ENCODE peak calls at places on chromosomes 4 and X, in eight cellular contexts. One of them, this sample, is unnamed.
A peak's percentile ranks its signal among the peaks of the same experiment; 100 is the strongest.

GRCh38 chr4:3250956-3251690 is 2.2 kb downstream of the MSANTD1 start:
- DNase-seq in endothelial cell of umbilical vein: no peak
- DNase-seq in SK-N-SH: no peak
- DNase-seq in PC-3: no peak
- DNase-seq in GM12878: no peak
- DNase-seq in thoracic aorta: no peak
- DNase-seq in neural progenitor cell: no peak
- DNase-seq in CD4-positive, CD25-positive, alpha-beta regulatory T cell: no peak
- DNase-seq in this sample: no peak

GRCh38 chr4:108903464-108904221 is 140.8 kb upstream of the ETNPPL start:
- DNase-seq in endothelial cell of umbilical vein: no peak
- DNase-seq in SK-N-SH: no peak
- DNase-seq in PC-3: no peak
- DNase-seq in GM12878: no peak
- DNase-seq in thoracic aorta: no peak
- DNase-seq in neural progenitor cell: no peak
- DNase-seq in CD4-positive, CD25-positive, alpha-beta regulatory T cell: no peak
- DNase-seq in this sample: no peak

GRCh38 chrX:48520455-48520854 is 1.2 kb upstream of the EBP start:
- DNase-seq in endothelial cell of umbilical vein: no peak
- DNase-seq in SK-N-SH: no peak
- DNase-seq in PC-3: no peak
- DNase-seq in GM12878: no peak
- DNase-seq in thoracic aorta: no peak
- DNase-seq in neural progenitor cell: no peak
- DNase-seq in CD4-positive, CD25-positive, alpha-beta regulatory T cell: no peak
- DNase-seq in this sample: no peak

GRCh38 chrX:40433160-40433559 is 147.6 kb upstream of the ATP6AP2 start:
- DNase-seq in endothelial cell of umbilical vein: no peak
- DNase-seq in SK-N-SH: no peak
- DNase-seq in PC-3: no peak
- DNase-seq in GM12878: no peak
- DNase-seq in thoracic aorta: no peak
- DNase-seq in neural progenitor cell: no peak
- DNase-seq in CD4-positive, CD25-positive, alpha-beta regulatory T cell: no peak
- DNase-seq in this sample: no peak

GRCh38 chr4:135385830-135386581 is 1184.4 kb upstream of the PABPC4L start:
- DNase-seq in endothelial cell of umbilical vein: no peak
- DNase-seq in SK-N-SH: no peak
- DNase-seq in PC-3: no peak
- DNase-seq in GM12878: no peak
- DNase-seq in thoracic aorta: no peak
- DNase-seq in neural progenitor cell: peak; percentile 23
- DNase-seq in CD4-positive, CD25-positive, alpha-beta regulatory T cell: no peak
- DNase-seq in this sample: no peak

GRCh38 chr4:156889616-156890594 is 81.7 kb downstream of the PDGFC start:
- DNase-seq in endothelial cell of umbilical vein: no peak
- DNase-seq in SK-N-SH: no peak
- DNase-seq in PC-3: no peak
- DNase-seq in GM12878: no peak
- DNase-seq in thoracic aorta: no peak
- DNase-seq in neural progenitor cell: no peak
- DNase-seq in CD4-positive, CD25-positive, alpha-beta regulatory T cell: no peak
- DNase-seq in this sample: peak; percentile 64

GRCh38 chrX:103503163-103503852 is 16.0 kb downstream of the RAB40A start:
- DNase-seq in endothelial cell of umbilical vein: no peak
- DNase-seq in SK-N-SH: peak; percentile 57
- DNase-seq in PC-3: peak; percentile 54
- DNase-seq in GM12878: no peak
- DNase-seq in thoracic aorta: no peak
- DNase-seq in neural progenitor cell: no peak
- DNase-seq in CD4-positive, CD25-positive, alpha-beta regulatory T cell: no peak
- DNase-seq in this sample: peak; percentile 65

GRCh38 chr4:84870398-84871163 is 95.9 kb downstream of the WDFY3 start:
- DNase-seq in endothelial cell of umbilical vein: peak; percentile 94
- DNase-seq in SK-N-SH: peak; percentile 9
- DNase-seq in PC-3: peak; percentile 49
- DNase-seq in GM12878: no peak
- DNase-seq in thoracic aorta: no peak
- DNase-seq in neural progenitor cell: peak; percentile 13
- DNase-seq in CD4-positive, CD25-positive, alpha-beta regulatory T cell: no peak
- DNase-seq in this sample: peak; percentile 35

GRCh38 chrX:109840585-109840984 is 107.5 kb upstream of the ACSL4 start:
- DNase-seq in endothelial cell of umbilical vein: no peak
- DNase-seq in SK-N-SH: no peak
- DNase-seq in PC-3: peak; percentile 81
- DNase-seq in GM12878: no peak
- DNase-seq in thoracic aorta: peak; percentile 25
- DNase-seq in neural progenitor cell: no peak
- DNase-seq in CD4-positive, CD25-positive, alpha-beta regulatory T cell: no peak
- DNase-seq in this sample: peak; percentile 69

GRCh38 chrX:17859609-17860178 is 1.4 kb downstream of the RAI2 start:
- DNase-seq in endothelial cell of umbilical vein: no peak
- DNase-seq in SK-N-SH: peak; percentile 40
- DNase-seq in PC-3: no peak
- DNase-seq in GM12878: no peak
- DNase-seq in thoracic aorta: no peak
- DNase-seq in neural progenitor cell: peak; percentile 16
- DNase-seq in CD4-positive, CD25-positive, alpha-beta regulatory T cell: no peak
- DNase-seq in this sample: no peak

GRCh38 chr4:142781114-142781513 is 65.0 kb downstream of the INPP4B start:
- DNase-seq in endothelial cell of umbilical vein: no peak
- DNase-seq in SK-N-SH: no peak
- DNase-seq in PC-3: peak; percentile 32
- DNase-seq in GM12878: no peak
- DNase-seq in thoracic aorta: no peak
- DNase-seq in neural progenitor cell: no peak
- DNase-seq in CD4-positive, CD25-positive, alpha-beta regulatory T cell: no peak
- DNase-seq in this sample: no peak

GRCh38 chr4:14110407-14110806 is 482.9 kb upstream of the BOD1L1 start:
- DNase-seq in endothelial cell of umbilical vein: no peak
- DNase-seq in SK-N-SH: no peak
- DNase-seq in PC-3: peak; percentile 57
- DNase-seq in GM12878: no peak
- DNase-seq in thoracic aorta: no peak
- DNase-seq in neural progenitor cell: no peak
- DNase-seq in CD4-positive, CD25-positive, alpha-beta regulatory T cell: no peak
- DNase-seq in this sample: no peak

GRCh38 chrX:115642304-115642703 is 81.3 kb downstream of the PLS3 start:
- DNase-seq in endothelial cell of umbilical vein: no peak
- DNase-seq in SK-N-SH: no peak
- DNase-seq in PC-3: no peak
- DNase-seq in GM12878: no peak
- DNase-seq in thoracic aorta: no peak
- DNase-seq in neural progenitor cell: peak; percentile 5
- DNase-seq in CD4-positive, CD25-positive, alpha-beta regulatory T cell: no peak
- DNase-seq in this sample: no peak

GRCh38 chr4:7652451-7652871 is 217.7 kb upstream of the PSAPL1 start:
- DNase-seq in endothelial cell of umbilical vein: no peak
- DNase-seq in SK-N-SH: no peak
- DNase-seq in PC-3: no peak
- DNase-seq in GM12878: no peak
- DNase-seq in thoracic aorta: no peak
- DNase-seq in neural progenitor cell: no peak
- DNase-seq in CD4-positive, CD25-positive, alpha-beta regulatory T cell: no peak
- DNase-seq in this sample: no peak

GRCh38 chrX:150200820-150201287 is 162.3 kb upstream of the MAMLD1 start:
- DNase-seq in endothelial cell of umbilical vein: peak; percentile 73
- DNase-seq in SK-N-SH: peak; percentile 26
- DNase-seq in PC-3: peak; percentile 98
- DNase-seq in GM12878: peak; percentile 54
- DNase-seq in thoracic aorta: peak; percentile 13
- DNase-seq in neural progenitor cell: no peak
- DNase-seq in CD4-positive, CD25-positive, alpha-beta regulatory T cell: no peak
- DNase-seq in this sample: peak; percentile 85

GRCh38 chrX:1912193-1912592 is 297.3 kb downstream of the ASMT start:
- DNase-seq in endothelial cell of umbilical vein: no peak
- DNase-seq in SK-N-SH: no peak
- DNase-seq in PC-3: no peak
- DNase-seq in GM12878: no peak
- DNase-seq in thoracic aorta: no peak
- DNase-seq in neural progenitor cell: no peak
- DNase-seq in CD4-positive, CD25-positive, alpha-beta regulatory T cell: no peak
- DNase-seq in this sample: no peak

GRCh38 chr4:121977251-121978168 is 25.6 kb upstream of the TRPC3 start:
- DNase-seq in endothelial cell of umbilical vein: no peak
- DNase-seq in SK-N-SH: no peak
- DNase-seq in PC-3: no peak
- DNase-seq in GM12878: peak; percentile 56
- DNase-seq in thoracic aorta: no peak
- DNase-seq in neural progenitor cell: no peak
- DNase-seq in CD4-positive, CD25-positive, alpha-beta regulatory T cell: no peak
- DNase-seq in this sample: no peak

GRCh38 chr4:14532436-14532835 is 469.8 kb upstream of the CPEB2 start:
- DNase-seq in endothelial cell of umbilical vein: no peak
- DNase-seq in SK-N-SH: no peak
- DNase-seq in PC-3: no peak
- DNase-seq in GM12878: no peak
- DNase-seq in thoracic aorta: no peak
- DNase-seq in neural progenitor cell: no peak
- DNase-seq in CD4-positive, CD25-positive, alpha-beta regulatory T cell: no peak
- DNase-seq in this sample: no peak

GRCh38 chr4:85028910-85029309 is 62.4 kb upstream of the WDFY3 start:
- DNase-seq in endothelial cell of umbilical vein: no peak
- DNase-seq in SK-N-SH: no peak
- DNase-seq in PC-3: no peak
- DNase-seq in GM12878: no peak
- DNase-seq in thoracic aorta: no peak
- DNase-seq in neural progenitor cell: no peak
- DNase-seq in CD4-positive, CD25-positive, alpha-beta regulatory T cell: no peak
- DNase-seq in this sample: peak; percentile 84

GRCh38 chrX:152601848-152602616 is 35.7 kb upstream of the GABRQ start:
- DNase-seq in endothelial cell of umbilical vein: no peak
- DNase-seq in SK-N-SH: peak; percentile 6
- DNase-seq in PC-3: peak; percentile 37
- DNase-seq in GM12878: no peak
- DNase-seq in thoracic aorta: no peak
- DNase-seq in neural progenitor cell: peak; percentile 29
- DNase-seq in CD4-positive, CD25-positive, alpha-beta regulatory T cell: no peak
- DNase-seq in this sample: no peak

GRCh38 chr4:24659241-24659961 is 75.0 kb upstream of the DHX15 start:
- DNase-seq in endothelial cell of umbilical vein: no peak
- DNase-seq in SK-N-SH: no peak
- DNase-seq in PC-3: peak; percentile 50
- DNase-seq in GM12878: no peak
- DNase-seq in thoracic aorta: no peak
- DNase-seq in neural progenitor cell: no peak
- DNase-seq in CD4-positive, CD25-positive, alpha-beta regulatory T cell: no peak
- DNase-seq in this sample: peak; percentile 25

GRCh38 chr4:184439386-184439785 is 35.0 kb downstream of the IRF2 start:
- DNase-seq in endothelial cell of umbilical vein: no peak
- DNase-seq in SK-N-SH: no peak
- DNase-seq in PC-3: no peak
- DNase-seq in GM12878: no peak
- DNase-seq in thoracic aorta: no peak
- DNase-seq in neural progenitor cell: no peak
- DNase-seq in CD4-positive, CD25-positive, alpha-beta regulatory T cell: no peak
- DNase-seq in this sample: peak; percentile 81
- H3K4me1 ChIP-seq in endothelial cell of umbilical vein: peaks cover 15% of the 10 kb centered on the region
- H3K4me1 ChIP-seq in SK-N-SH: no peaks in the 10 kb centered on the region
- H3K4me1 ChIP-seq in PC-3: no peaks in the 10 kb centered on the region
- H3K4me1 ChIP-seq in GM12878: peaks cover 4% of the 10 kb centered on the region
- H3K4me1 ChIP-seq in thoracic aorta: peaks cover 53% of the 10 kb centered on the region
- H3K4me1 ChIP-seq in neural progenitor cell: peaks cover 16% of the 10 kb centered on the region
- H3K4me1 ChIP-seq in CD4-positive, CD25-positive, alpha-beta regulatory T cell: peaks cover 18% of the 10 kb centered on the region
- H3K4me1 ChIP-seq in this sample: no peaks in the 10 kb centered on the region

GRCh38 chrX:107752037-107752436 is 23.6 kb downstream of the TSC22D3 start:
- DNase-seq in endothelial cell of umbilical vein: no peak
- DNase-seq in SK-N-SH: no peak
- DNase-seq in PC-3: no peak
- DNase-seq in GM12878: no peak
- DNase-seq in thoracic aorta: no peak
- DNase-seq in neural progenitor cell: no peak
- DNase-seq in CD4-positive, CD25-positive, alpha-beta regulatory T cell: no peak
- DNase-seq in this sample: no peak
- H3K4me1 ChIP-seq in endothelial cell of umbilical vein: no peaks in the 10 kb centered on the region
- H3K4me1 ChIP-seq in SK-N-SH: no peaks in the 10 kb centered on the region
- H3K4me1 ChIP-seq in PC-3: peaks cover 9% of the 10 kb centered on the region
- H3K4me1 ChIP-seq in GM12878: no peaks in the 10 kb centered on the region
- H3K4me1 ChIP-seq in thoracic aorta: peaks cover 10% of the 10 kb centered on the region
- H3K4me1 ChIP-seq in neural progenitor cell: peaks cover 26% of the 10 kb centered on the region
- H3K4me1 ChIP-seq in CD4-positive, CD25-positive, alpha-beta regulatory T cell: no peaks in the 10 kb centered on the region
- H3K4me1 ChIP-seq in this sample: peaks cover 7% of the 10 kb centered on the region

GRCh38 chr4:1187182-1187581 is 14.8 kb upstream of the SPON2 start:
- DNase-seq in endothelial cell of umbilical vein: no peak
- DNase-seq in SK-N-SH: no peak
- DNase-seq in PC-3: no peak
- DNase-seq in GM12878: no peak
- DNase-seq in thoracic aorta: no peak
- DNase-seq in neural progenitor cell: no peak
- DNase-seq in CD4-positive, CD25-positive, alpha-beta regulatory T cell: peak; percentile 29
- DNase-seq in this sample: no peak
- H3K4me1 ChIP-seq in endothelial cell of umbilical vein: peaks cover under 1% of the 10 kb centered on the region
- H3K4me1 ChIP-seq in SK-N-SH: peaks cover 7% of the 10 kb centered on the region
- H3K4me1 ChIP-seq in PC-3: peaks cover 6% of the 10 kb centered on the region
- H3K4me1 ChIP-seq in GM12878: peaks cover 27% of the 10 kb centered on the region
- H3K4me1 ChIP-seq in thoracic aorta: peaks cover 16% of the 10 kb centered on the region
- H3K4me1 ChIP-seq in neural progenitor cell: no peaks in the 10 kb centered on the region
- H3K4me1 ChIP-seq in CD4-positive, CD25-positive, alpha-beta regulatory T cell: peaks cover 15% of the 10 kb centered on the region
- H3K4me1 ChIP-seq in this sample: no peaks in the 10 kb centered on the region

GRCh38 chr4:187172340-187172761 is 448.7 kb upstream of the FAT1 start:
- DNase-seq in endothelial cell of umbilical vein: no peak
- DNase-seq in SK-N-SH: peak; percentile 30
- DNase-seq in PC-3: peak; percentile 71
- DNase-seq in GM12878: no peak
- DNase-seq in thoracic aorta: no peak
- DNase-seq in neural progenitor cell: no peak
- DNase-seq in CD4-positive, CD25-positive, alpha-beta regulatory T cell: no peak
- DNase-seq in this sample: no peak

GRCh38 chr4:187175197-187175596 is 451.5 kb upstream of the FAT1 start:
- DNase-seq in endothelial cell of umbilical vein: no peak
- DNase-seq in SK-N-SH: no peak
- DNase-seq in PC-3: peak; percentile 7
- DNase-seq in GM12878: no peak
- DNase-seq in thoracic aorta: no peak
- DNase-seq in neural progenitor cell: no peak
- DNase-seq in CD4-positive, CD25-positive, alpha-beta regulatory T cell: no peak
- DNase-seq in this sample: no peak

GRCh38 chr4:187171731-187172339 is 448.2 kb upstream of the FAT1 start:
- DNase-seq in endothelial cell of umbilical vein: no peak
- DNase-seq in SK-N-SH: no peak
- DNase-seq in PC-3: no peak
- DNase-seq in GM12878: no peak
- DNase-seq in thoracic aorta: no peak
- DNase-seq in neural progenitor cell: no peak
- DNase-seq in CD4-positive, CD25-positive, alpha-beta regulatory T cell: no peak
- DNase-seq in this sample: no peak

GRCh38 chr4:187176261-187176910 is 452.7 kb upstream of the FAT1 start:
- DNase-seq in endothelial cell of umbilical vein: no peak
- DNase-seq in SK-N-SH: peak; percentile 8
- DNase-seq in PC-3: no peak
- DNase-seq in GM12878: no peak
- DNase-seq in thoracic aorta: no peak
- DNase-seq in neural progenitor cell: no peak
- DNase-seq in CD4-positive, CD25-positive, alpha-beta regulatory T cell: no peak
- DNase-seq in this sample: no peak

DNA sequence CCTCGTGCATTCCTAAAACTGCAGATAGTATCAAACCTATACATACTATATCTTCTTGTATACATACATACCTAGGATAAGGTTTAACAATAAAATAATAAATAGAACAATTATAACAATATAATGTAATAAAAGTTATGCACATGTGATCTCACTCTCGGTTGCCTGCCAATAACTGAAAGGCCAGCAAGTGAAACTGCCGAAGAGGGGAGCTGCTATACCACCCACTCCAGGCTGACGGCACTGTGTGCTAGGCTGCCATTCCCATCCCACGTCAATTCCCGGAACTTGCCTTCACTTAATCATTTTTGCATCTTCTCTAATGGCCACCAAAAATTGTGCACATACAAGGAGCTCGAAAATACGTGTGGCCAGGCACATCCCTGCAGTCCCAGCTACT is 451.1 kb upstream of the FAT1 start:
- DNase-seq in endothelial cell of umbilical vein: no peak
- DNase-seq in SK-N-SH: no peak
- DNase-seq in PC-3: no peak
- DNase-seq in GM12878: no peak
- DNase-seq in thoracic aorta: no peak
- DNase-seq in neural progenitor cell: no peak
- DNase-seq in CD4-positive, CD25-positive, alpha-beta regulatory T cell: no peak
- DNase-seq in this sample: no peak
- H3K4me1 ChIP-seq in endothelial cell of umbilical vein: no peaks in the 10 kb centered on the region
- H3K4me1 ChIP-seq in SK-N-SH: no peaks in the 10 kb centered on the region
- H3K4me1 ChIP-seq in PC-3: peaks cover 12% of the 10 kb centered on the region
- H3K4me1 ChIP-seq in GM12878: no peaks in the 10 kb centered on the region
- H3K4me1 ChIP-seq in thoracic aorta: no peaks in the 10 kb centered on the region
- H3K4me1 ChIP-seq in neural progenitor cell: peaks cover 9% of the 10 kb centered on the region
- H3K4me1 ChIP-seq in CD4-positive, CD25-positive, alpha-beta regulatory T cell: no peaks in the 10 kb centered on the region
- H3K4me1 ChIP-seq in this sample: no peaks in the 10 kb centered on the region